ENCODE peak calls at places on chromosomes 7 and 10, in four cellular contexts. N is PC-3, L is GM12865, O is epithelial cell of proximal tubule. C is an unnamed sample.

GRCh38 chr7:46714904-46715303 is 793.8 kb upstream of the IGFBP3 start:
- DNase-seq in L (no peak), O (no peak), N (no peak), C (no peak)

GRCh38 chr7:78530351-78530750 is 731.8 kb downstream of the PHTF2 start:
- DNase-seq in N (peak; percentile 46), L (no peak), O (peak; percentile 26), C (no peak)

GRCh38 chr7:94368371-94368791 is 26.3 kb upstream of the COL1A2 start:
- DNase-seq in N (no peak), O (no peak), L (no peak), C (no peak)

GRCh38 chr7:132255898-132256297 is 320.4 kb downstream of the PLXNA4 start:
- DNase-seq in N (no peak), O (no peak), L (no peak), C (no peak)

GRCh38 chr10:73641272-73642060 is at the start of gene MYOZ1:
- DNase-seq in L (no peak), O (no peak), N (peak; percentile 39), C (no peak)

GRCh38 chr7:157609516-157609915 is 272.7 kb downstream of the DNAJB6 start:
- DNase-seq in O (no peak), L (no peak), N (no peak), C (peak; percentile 48)

GRCh38 chr7:35695628-35695888 is 623 bp upstream of the HERPUD2 start:
- DNase-seq in N (peak; percentile 13), L (peak; percentile 25), O (no peak), C (no peak)

GRCh38 chr7:68613897-68614296 is 984.4 kb upstream of the AUTS2 start:
- DNase-seq in L (no peak), N (no peak), O (no peak), C (no peak)

GRCh38 chr10:68345621-68346020 is 12.9 kb upstream of the PBLD start:
- DNase-seq in N (no peak), L (no peak), O (no peak), C (no peak)

GRCh38 chr10:124176309-124177179 is 83.1 kb upstream of the CHST15 start:
- DNase-seq in L (no peak), N (no peak), O (no peak), C (no peak)

GRCh38 chr7:149385195-149385955 is 75.5 kb downstream of the ZNF777 start:
- DNase-seq in N (no peak), L (no peak), O (no peak), C (no peak)

GRCh38 chr10:132408367-132408781 is 11.4 kb downstream of the PWWP2B start:
- DNase-seq in N (no peak), L (no peak), O (no peak), C (no peak)
- TF ChIP-seq CTCF in N (no peak), L (no peak), O (no peak), C (no peak)

DNA sequence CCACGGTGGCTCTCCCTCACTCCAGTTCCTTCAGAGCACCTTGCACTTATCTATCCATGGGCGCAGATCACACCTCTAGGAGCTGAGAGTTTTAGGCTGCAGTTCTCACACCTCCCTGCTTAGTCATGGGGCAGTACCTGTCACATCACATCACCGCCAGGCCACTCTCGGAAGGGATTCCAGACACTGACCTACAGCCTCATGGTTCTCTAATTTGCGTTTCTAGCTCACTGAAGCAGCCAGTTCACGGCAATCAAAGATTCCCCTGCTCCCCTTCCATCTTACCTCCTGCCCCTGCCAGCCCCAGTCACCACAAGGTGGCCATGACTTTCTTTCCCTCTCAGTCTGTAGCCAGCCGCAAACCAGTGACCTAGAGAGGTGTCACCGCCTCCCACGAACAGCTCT is 34.2 kb downstream of the ADRB1 start:
- DNase-seq in N (no peak), O (no peak), L (peak; percentile 62), C (no peak)
- TF ChIP-seq CTCF in N (no peak), O (no peak), L (peak; percentile 22), C (no peak)

GRCh38 chr10:116737582-116738358 is 4.6 kb downstream of the HSPA12A start:
- DNase-seq in L (no peak), N (no peak), O (no peak), C (peak; percentile 48)
- TF ChIP-seq CTCF in L (no peak), N (peak; percentile 34), O (peak; percentile 56), C (peak; percentile 62)

GRCh38 chr7:42886129-42886528 is 25.7 kb downstream of the C7orf25 start:
- DNase-seq in L (no peak), N (peak; percentile 41), O (no peak), C (no peak)
- TF ChIP-seq CTCF in L (peak; percentile 4), N (peak; percentile 60), O (peak; percentile 56), C (peak; percentile 80)

DNA sequence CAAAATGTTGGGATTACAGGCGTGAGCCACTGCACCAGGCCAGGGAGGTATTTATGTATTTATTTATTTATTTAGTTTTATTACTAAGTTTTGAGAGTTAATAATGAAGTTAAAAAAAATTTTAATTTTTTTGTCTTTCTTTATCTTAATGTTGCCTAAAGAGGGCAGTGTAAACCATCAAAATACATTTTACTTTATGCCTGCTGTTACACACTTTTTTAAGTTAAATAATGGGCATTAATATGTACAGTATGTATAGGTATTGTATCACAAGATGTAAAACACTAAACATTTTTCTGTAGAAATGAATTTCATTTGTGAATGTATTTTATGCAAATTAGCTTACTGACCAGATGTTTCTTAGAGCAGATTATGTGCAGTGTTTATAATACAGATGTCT is 129.4 kb downstream of the AASS start:
- DNase-seq in O (no peak), N (peak; percentile 28), L (no peak), C (no peak)
- TF ChIP-seq CTCF in O (no peak), N (peak; percentile 36), L (no peak), C (peak; percentile 78)

GRCh38 chr7:114206688-114207087 is 207.9 kb upstream of the FOXP2 start:
- DNase-seq in L (no peak), N (no peak), O (no peak), C (no peak)

GRCh38 chr7:114214454-114214853 is 200.2 kb upstream of the FOXP2 start:
- DNase-seq in O (no peak), N (no peak), L (no peak), C (no peak)

GRCh38 chr7:114212753-114213439 is 201.7 kb upstream of the FOXP2 start:
- DNase-seq in L (no peak), O (no peak), N (no peak), C (no peak)

GRCh38 chr7:114209968-114210367 is 204.6 kb upstream of the FOXP2 start:
- DNase-seq in N (no peak), L (peak; percentile 13), O (no peak), C (no peak)
- TF ChIP-seq CTCF in N (no peak), L (peak; percentile 7), O (peak; percentile 49), C (peak; percentile 24)

GRCh38 chr10:77716943-77717735 is 79.5 kb upstream of the KCNMA1 start:
- DNase-seq in L (no peak), O (no peak), N (peak; percentile 42), C (no peak)

GRCh38 chr10:77712207-77712606 is 74.6 kb upstream of the KCNMA1 start:
- DNase-seq in N (no peak), L (no peak), O (no peak), C (no peak)

GRCh38 chr10:77715536-77715935 is 77.9 kb upstream of the KCNMA1 start:
- DNase-seq in L (no peak), N (no peak), O (no peak), C (no peak)

GRCh38 chr10:77713506-77714280 is 76.1 kb upstream of the KCNMA1 start:
- DNase-seq in N (no peak), O (no peak), L (no peak), C (no peak)

DNA sequence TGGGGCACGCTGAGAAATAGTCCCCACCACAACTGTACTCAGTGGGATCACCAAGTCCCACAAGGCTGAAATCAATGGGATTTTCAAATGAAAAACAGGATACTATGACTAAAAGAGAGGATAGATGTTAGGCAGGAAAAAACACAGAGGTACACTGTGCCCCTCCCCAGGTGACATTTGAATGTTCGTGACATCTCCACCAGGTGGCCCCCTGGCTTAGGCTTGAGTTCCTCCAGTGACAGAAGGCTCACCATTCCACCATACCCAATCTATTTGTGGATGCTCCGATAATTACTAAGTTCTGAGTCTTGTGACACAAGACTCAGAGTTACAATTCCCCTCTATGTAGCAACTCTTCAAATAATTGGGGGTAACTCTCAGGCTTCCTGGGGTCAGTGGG is 77.5 kb upstream of the KCNMA1 start:
- DNase-seq in N (peak; percentile 78), L (peak; percentile 34), O (no peak), C (no peak)
- TF ChIP-seq CTCF in N (peak; percentile 97), L (peak; percentile 55), O (peak; percentile 50), C (peak; percentile 33)

GRCh38 chr7:105992888-105993287 is 29.8 kb downstream of the CDHR3 start:
- DNase-seq in N (no peak), L (no peak), O (no peak), C (no peak)

GRCh38 chr7:105990141-105990540 is 27.1 kb downstream of the CDHR3 start:
- DNase-seq in N (no peak), L (no peak), O (no peak), C (no peak)

GRCh38 chr7:105989686-105990085 is 26.6 kb downstream of the CDHR3 start:
- DNase-seq in L (no peak), O (no peak), N (no peak), C (no peak)

GRCh38 chr7:105988277-105988676 is 25.2 kb downstream of the CDHR3 start:
- DNase-seq in N (no peak), O (no peak), L (no peak), C (no peak)

DNA sequence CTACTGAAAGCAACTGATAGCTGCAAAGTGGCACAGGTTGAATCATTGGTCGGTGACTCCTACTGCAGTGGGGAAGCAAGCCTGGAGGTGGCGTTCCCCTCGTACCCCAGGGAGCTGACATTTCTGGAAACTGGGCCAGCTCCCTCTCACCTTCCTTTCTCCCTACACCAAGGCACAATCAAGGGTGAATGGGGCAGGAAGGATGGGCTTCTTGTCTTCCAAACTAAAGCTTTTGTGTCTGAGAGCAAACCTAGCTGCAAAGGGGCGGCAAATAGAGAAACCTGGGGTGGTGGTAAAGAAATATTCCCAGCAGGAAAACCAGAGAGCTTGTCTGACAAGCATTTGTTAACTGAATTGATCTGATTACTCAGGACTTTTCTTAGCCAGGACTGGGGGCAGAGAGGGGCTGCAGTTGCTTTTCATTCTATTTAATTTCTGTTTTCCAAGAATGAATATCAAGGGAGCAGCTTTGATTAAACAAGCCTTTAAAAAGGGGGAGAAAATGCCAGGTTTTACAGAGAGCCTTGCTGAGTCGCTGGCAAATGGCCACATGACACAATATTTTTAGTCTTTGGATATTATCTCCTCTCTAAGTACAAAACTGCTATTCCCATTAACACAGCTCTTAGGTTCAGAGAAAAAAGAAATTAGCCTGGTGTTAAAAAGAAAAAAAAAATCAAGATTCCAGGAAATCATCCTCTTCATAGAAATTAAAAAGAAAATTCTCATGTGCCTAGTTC is 27.8 kb downstream of the CDHR3 start:
- DNase-seq in L (no peak), O (no peak), N (no peak), C (no peak)
- TF ChIP-seq CTCF in L (no peak), O (no peak), N (no peak), C (no peak)

GRCh38 chr7:44618754-44619153 is 12.3 kb downstream of the OGDH start:
- DNase-seq in N (peak; percentile 86), O (peak; percentile 82), L (peak; percentile 60), C (no peak)

GRCh38 chr7:44615793-44616192 is 9.4 kb downstream of the OGDH start:
- DNase-seq in L (no peak), N (no peak), O (no peak), C (no peak)

GRCh38 chr7:44618045-44618444 is 11.6 kb downstream of the OGDH start:
- DNase-seq in L (no peak), N (no peak), O (no peak), C (no peak)

GRCh38 chr7:44616545-44616944 is 10.1 kb downstream of the OGDH start:
- DNase-seq in N (no peak), O (no peak), L (no peak), C (no peak)

GRCh38 chr7:44617225-44617885 is 10.9 kb downstream of the OGDH start:
- DNase-seq in N (peak; percentile 51), O (no peak), L (peak; percentile 54), C (no peak)
- TF ChIP-seq CTCF in N (no peak), O (no peak), L (no peak), C (no peak)

C was measured in chondrocyte.